ENCODE peak calls at places on chromosomes 16 and 17, in nine cellular contexts. D, V, K, X, Z, I, T, G and B are unnamed samples.

GRCh38 chr16:4521971-4522623 is 16.5 kb downstream of the CDIP1 start:
- DNase-seq in V (peak; percentile 43), D (no peak), X (no peak), Z (no peak), T (no peak), G (no peak), I (no peak), K (no peak), B (no peak)

GRCh38 chr16:62077998-62078397 is 41.8 kb upstream of the CDH8 start:
- DNase-seq in D (no peak), G (no peak), X (no peak), T (no peak), V (no peak), Z (no peak), I (no peak), K (no peak), B (no peak)

GRCh38 chr17:82863941-82864720 is 24.3 kb upstream of the ZNF750 start:
- DNase-seq in I (no peak), T (no peak), G (no peak), V (no peak), D (no peak), X (peak; percentile 77), Z (peak; percentile 70), K (peak; percentile 69), B (no peak)

GRCh38 chr17:41060052-41060604 is at the start of gene KRTAP2-3:
- DNase-seq in D (no peak), V (no peak), Z (no peak), I (no peak), T (no peak), X (no peak), K (no peak), G (peak; percentile 49), B (no peak)

GRCh38 chr17:65092262-65092661 is 35.7 kb upstream of the GNA13 start:
- DNase-seq in X (no peak), Z (no peak), T (no peak), V (no peak), G (peak; percentile 55), D (no peak), I (no peak), K (no peak), B (no peak)

GRCh38 chr17:36932383-36933173 is 4.7 kb upstream of the LHX1 start:
- DNase-seq in D (no peak), V (no peak), G (no peak), I (no peak), X (no peak), T (peak; percentile 48), Z (no peak), K (no peak), B (no peak)

GRCh38 chr17:77366558-77367245 is 225.9 kb downstream of the SEC14L1 start:
- DNase-seq in X (peak; percentile 69), K (peak; percentile 49), D (no peak), G (no peak), V (no peak), T (no peak), Z (no peak), I (no peak), B (no peak)

GRCh38 chr17:82961366-82962162 is 117.8 kb upstream of the METRNL start:
- DNase-seq in X (peak; percentile 3), G (no peak), Z (no peak), I (no peak), T (peak; percentile 78), K (no peak), V (no peak), D (no peak), B (no peak)

GRCh38 chr17:62703776-62704380 is 76.4 kb downstream of the MRC2 start:
- DNase-seq in Z (peak; percentile 74), G (peak; percentile 64), D (peak; percentile 38), I (no peak), T (peak; percentile 95), K (peak; percentile 76), X (peak; percentile 43), V (peak; percentile 80), B (peak; percentile 78)

GRCh38 chr17:50542795-50543774 is 3.9 kb upstream of the SPATA20 start:
- DNase-seq in X (no peak), D (no peak), I (no peak), K (peak; percentile 81), Z (no peak), V (no peak), T (no peak), G (peak; percentile 77), B (peak; percentile 71)

DNA sequence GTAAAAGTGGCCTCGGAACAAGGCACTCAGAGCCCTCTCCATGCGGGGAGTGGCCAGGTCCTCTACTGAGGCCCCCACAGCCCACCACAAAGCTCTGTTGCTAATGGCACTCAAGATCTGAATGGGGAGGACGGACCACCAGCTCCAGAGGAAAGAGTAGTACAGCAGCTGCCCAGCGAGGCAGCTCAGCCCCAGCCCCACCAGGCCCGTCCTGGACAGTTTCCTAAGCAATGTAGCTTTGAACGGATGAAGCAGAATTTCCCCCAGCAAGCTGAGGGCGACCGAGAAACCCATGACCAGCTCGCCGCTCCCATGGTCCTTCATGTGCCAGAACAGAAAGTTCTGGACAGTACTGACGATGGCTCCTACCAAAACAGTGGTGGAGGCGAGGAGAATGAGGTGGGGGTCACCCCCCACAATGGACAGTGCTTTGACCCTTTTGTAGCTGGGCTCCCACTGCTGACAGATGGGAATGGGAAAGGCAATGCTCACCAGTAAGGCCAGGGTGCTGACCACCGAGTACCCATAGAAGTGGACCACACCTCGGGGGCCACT is 1.5 kb downstream of the MFSD6L start:
- DNase-seq in V (no peak), K (no peak), Z (no peak), I (no peak), G (no peak), D (no peak), T (peak; percentile 80), X (no peak), B (no peak)
- TF ChIP-seq POLR2A in V (no peak), K (no peak), Z (no peak), I (no peak), G (no peak), D (no peak), T (no peak), X (no peak), B (no peak)

GRCh38 chr17:7014995-7015586 is 2.7 kb downstream of the RNASEK start:
- DNase-seq in X (peak; percentile 53), D (no peak), V (no peak), K (peak; percentile 49), I (no peak), G (no peak), Z (no peak), T (no peak), B (no peak)
- TF ChIP-seq POLR2A in X (peak; percentile 54), D (peak; percentile 50), V (peak; percentile 70), K (no peak), I (no peak), G (peak; percentile 67), Z (peak; percentile 91), T (no peak), B (no peak)

GRCh38 chr17:1782171-1782567 is 20.3 kb downstream of the SERPINF1 start:
- DNase-seq in X (no peak), V (no peak), K (no peak), I (no peak), D (no peak), Z (no peak), T (no peak), G (no peak), B (no peak)

GRCh38 chr17:1785925-1786324 is 24.1 kb downstream of the SERPINF1 start:
- DNase-seq in G (no peak), D (no peak), X (no peak), T (no peak), Z (no peak), K (no peak), V (no peak), I (no peak), B (no peak)

GRCh38 chr17:1786708-1787107 is 24.8 kb downstream of the SERPINF1 start:
- DNase-seq in G (no peak), D (no peak), K (no peak), T (no peak), X (no peak), V (no peak), Z (no peak), I (no peak), B (no peak)

GRCh38 chr17:1783271-1783670 is 21.4 kb downstream of the SERPINF1 start:
- DNase-seq in D (no peak), Z (no peak), I (no peak), V (no peak), K (no peak), T (no peak), G (no peak), X (peak; percentile 44), B (no peak)

GRCh38 chr17:1783834-1784611 is 22.2 kb downstream of the SERPINF1 start:
- DNase-seq in K (peak; percentile 74), Z (no peak), V (peak; percentile 75), T (peak; percentile 97), G (peak; percentile 77), I (no peak), D (peak; percentile 97), X (peak; percentile 69), B (no peak)
- TF ChIP-seq POLR2A in K (peak; percentile 58), Z (no peak), V (peak; percentile 69), T (no peak), G (no peak), I (no peak), D (peak; percentile 52), X (no peak), B (no peak)

GRCh38 chr17:39631403-39631802 is 4.7 kb downstream of the PPP1R1B start:
- DNase-seq in I (no peak), G (no peak), D (no peak), X (no peak), V (no peak), Z (no peak), T (no peak), K (peak; percentile 71), B (no peak)

GRCh38 chr17:39633570-39634183 is 3.3 kb upstream of the STARD3 start:
- DNase-seq in G (no peak), D (no peak), I (no peak), T (no peak), X (no peak), V (no peak), K (no peak), Z (no peak), B (no peak)

GRCh38 chr17:39629894-39630293 is 3.1 kb downstream of the PPP1R1B start:
- DNase-seq in G (no peak), K (peak; percentile 22), D (no peak), V (no peak), I (no peak), Z (no peak), X (no peak), T (no peak), B (no peak)

GRCh38 chr17:39634384-39634871 is 2.5 kb upstream of the STARD3 start:
- DNase-seq in Z (no peak), X (no peak), D (no peak), V (no peak), I (no peak), K (peak; percentile 16), G (peak; percentile 85), T (no peak), B (no peak)

DNA sequence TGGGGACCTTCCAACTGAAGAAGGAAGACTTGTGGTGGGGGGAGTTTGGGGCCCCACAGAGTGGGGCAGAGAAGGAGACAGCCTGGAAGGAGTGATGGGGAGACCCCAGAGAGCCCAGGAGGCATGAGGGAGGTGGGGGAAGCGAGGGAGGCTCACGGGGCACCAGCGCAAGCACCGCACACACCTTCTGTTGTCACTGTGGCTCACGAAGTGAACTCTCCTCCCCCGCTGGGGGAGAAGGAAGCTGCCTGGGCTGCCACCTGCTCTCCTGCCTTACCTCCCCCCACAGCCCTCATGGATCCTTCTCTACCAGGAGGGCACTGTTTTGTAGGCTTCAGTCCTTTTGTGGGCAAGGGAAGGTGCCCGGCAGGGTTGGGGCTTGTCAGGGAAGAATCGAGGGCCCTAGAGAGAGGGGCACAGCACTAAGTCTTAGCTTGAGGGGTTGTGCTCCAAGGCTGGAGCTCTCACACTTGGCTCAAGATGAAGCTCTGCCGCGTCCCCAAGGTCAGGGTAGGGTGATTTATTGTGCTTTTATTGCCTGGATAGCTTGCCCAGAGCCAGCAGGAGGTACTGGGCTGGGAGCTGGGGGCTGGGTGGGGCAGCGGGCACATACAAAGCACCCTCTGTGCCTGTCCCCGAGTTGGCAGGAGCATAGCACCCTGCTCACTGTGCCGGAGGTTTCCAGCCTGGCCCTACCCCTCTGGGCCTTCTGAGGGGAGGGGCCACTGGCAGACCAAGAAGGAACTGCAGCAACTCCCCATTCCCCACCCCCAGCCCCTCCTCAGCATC is 4.6 kb upstream of the STARD3 start:
- DNase-seq in K (peak; percentile 93), X (no peak), I (no peak), G (no peak), V (no peak), D (no peak), Z (no peak), T (no peak), B (peak; percentile 79)
- TF ChIP-seq POLR2A in K (peak; percentile 78), X (peak; percentile 45), I (no peak), G (no peak), V (no peak), D (no peak), Z (no peak), T (no peak), B (no peak)